ENCODE peak calls at places on chromosome 1, in four cellular contexts. K is kidney, Y is heart right ventricle, X is endothelial cell of umbilical vein. R is an unnamed sample.

GRCh38 chr1:33517596-33518250 is 45.3 kb downstream of the ZSCAN20 start:
- DNase-seq in K (no peak), Y (no peak), X (no peak), R (peak; percentile 11)

GRCh38 chr1:108561731-108562326 is 1.9 kb downstream of the EEIG2 start:
- DNase-seq in K (peak; percentile 83), Y (peak; percentile 23), X (peak; percentile 34), R (peak; percentile 92)

GRCh38 chr1:236066828-236067386 is 2.0 kb upstream of the NID1 start:
- DNase-seq in K (no peak), Y (peak; percentile 73), X (no peak), R (peak; percentile 68)

GRCh38 chr1:43617011-43617410 is 32.9 kb upstream of the KDM4A start:
- DNase-seq in K (peak; percentile 26), Y (no peak), X (no peak), R (no peak)

GRCh38 chr1:21669287-21670058 is at the start of gene RAP1GAP:
- DNase-seq in K (no peak), Y (no peak), X (peak; percentile 29), R (peak; percentile 60)

GRCh38 chr1:151294748-151295462 is 12.8 kb downstream of the ZNF687 start:
- DNase-seq in K (no peak), Y (no peak), X (no peak), R (no peak)

GRCh38 chr1:215767761-215768160 is 200.7 kb downstream of the KCTD3 start:
- DNase-seq in K (no peak), Y (no peak), X (no peak), R (no peak)

GRCh38 chr1:2803931-2804627 is 2.6 kb upstream of the TTC34 start:
- DNase-seq in K (peak; percentile 60), Y (no peak), X (no peak), R (no peak)

GRCh38 chr1:79042117-79042516 is 35.6 kb upstream of the ADGRL4 start:
- DNase-seq in K (no peak), Y (no peak), X (peak; percentile 58), R (no peak)

GRCh38 chr1:237239248-237239647 is 197.3 kb downstream of the RYR2 start:
- DNase-seq in K (no peak), Y (no peak), X (no peak), R (no peak)

GRCh38 chr1:903721-904270 is 19.9 kb upstream of the SAMD11 start:
- DNase-seq in K (peak; percentile 80), Y (no peak), X (no peak), R (peak; percentile 52)

GRCh38 chr1:61042679-61043009 is 39.7 kb upstream of the NFIA start:
- DNase-seq in K (no peak), Y (no peak), X (no peak), R (no peak)

GRCh38 chr1:226202246-226202645 is 15.7 kb upstream of the ACBD3 start:
- DNase-seq in K (no peak), Y (no peak), X (no peak), R (no peak)

GRCh38 chr1:218874313-218874712 is 299.4 kb upstream of the LYPLAL1 start:
- DNase-seq in K (no peak), Y (no peak), X (peak; percentile 90), R (no peak)

GRCh38 chr1:202165942-202166843 is 5.8 kb upstream of the PTPN7 start:
- DNase-seq in K (peak; percentile 64), Y (no peak), X (no peak), R (no peak)

GRCh38 chr1:150960646-150961045 is 14.0 kb downstream of the CERS2 start:
- DNase-seq in K (no peak), Y (no peak), X (no peak), R (no peak)

GRCh38 chr1:159008744-159009188 is 941 bp upstream of the IFI16 start:
- DNase-seq in K (no peak), Y (no peak), X (no peak), R (peak; percentile 45)

DNA sequence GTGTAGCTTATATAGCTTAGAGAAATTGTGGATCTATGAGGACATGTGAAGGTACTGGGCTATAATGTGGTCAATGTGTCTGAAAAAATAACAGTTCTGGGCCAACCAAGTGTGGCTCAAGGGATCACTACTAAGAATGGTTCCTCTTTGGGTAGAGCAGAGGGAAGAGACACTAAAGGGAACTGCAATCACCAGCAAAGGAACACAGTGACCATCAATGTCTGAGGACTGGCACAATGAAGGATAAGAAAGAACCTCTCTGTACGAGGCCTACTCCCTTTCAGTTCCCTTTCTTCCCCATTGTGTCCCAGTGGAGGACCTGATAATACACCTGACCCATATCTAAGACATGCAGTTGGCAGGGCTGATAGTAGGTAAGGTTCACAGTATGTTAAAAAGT is 89.9 kb upstream of the JAK1 start:
- DNase-seq in K (no peak), Y (no peak), X (no peak), R (no peak)
- H3K36me3 ChIP-seq in K (peaks cover 23% of the 10 kb centered on the region), Y (peaks cover 14% of the 10 kb centered on the region), X (no peaks in the 10 kb centered on the region), R (no peaks in the 10 kb centered on the region)

GRCh38 chr1:247102381-247102780 is 1.8 kb downstream of the ZNF669 start:
- DNase-seq in K (no peak), Y (no peak), X (no peak), R (no peak)

GRCh38 chr1:247104965-247105364 is 809 bp upstream of the ZNF669 start:
- DNase-seq in K (no peak), Y (no peak), X (no peak), R (no peak)

GRCh38 chr1:247103777-247104591 is at the start of gene ZNF669:
- DNase-seq in K (peak; percentile 98), Y (peak; percentile 97), X (peak; percentile 95), R (peak; percentile 98)

GRCh38 chr1:247096958-247097357 is 7.2 kb downstream of the ZNF669 start:
- DNase-seq in K (no peak), Y (no peak), X (no peak), R (no peak)

DNA sequence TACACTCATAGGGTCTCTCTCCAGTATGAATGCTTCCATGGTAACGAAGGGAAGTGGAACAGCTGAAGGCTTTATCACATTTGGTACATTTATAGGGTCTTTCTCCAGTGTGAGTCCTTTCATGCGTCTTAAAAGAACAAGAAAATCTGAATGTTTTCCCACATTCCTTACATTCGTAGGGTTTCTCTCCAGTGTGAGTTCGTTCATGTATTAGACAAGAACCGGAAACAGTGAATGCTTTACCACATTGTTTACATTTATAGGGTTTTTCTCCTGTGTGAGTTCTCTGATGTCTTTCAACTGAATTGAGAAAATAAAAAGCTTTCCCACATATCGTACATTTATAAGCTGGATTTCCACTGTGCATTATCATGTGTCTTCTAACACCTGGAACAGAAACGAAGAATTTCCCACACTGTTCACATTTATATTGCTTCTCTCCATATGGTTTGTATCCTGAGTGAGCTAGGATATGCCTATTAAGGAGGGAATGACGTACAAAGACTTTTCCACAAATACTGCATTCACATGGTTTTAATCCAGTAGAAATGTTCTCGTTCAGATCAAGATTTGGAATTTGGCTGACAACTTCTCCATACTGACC is 3.4 kb downstream of the ZNF669 start:
- DNase-seq in K (no peak), Y (no peak), X (no peak), R (no peak)
- H3K9me3 ChIP-seq in K (peaks cover 8% of the 10 kb centered on the region), Y (no peaks in the 10 kb centered on the region), X (peaks cover 13% of the 10 kb centered on the region), R (peaks cover 42% of the 10 kb centered on the region)

GRCh38 chr1:20657024-20657423 is 4.1 kb downstream of the DDOST start:
- DNase-seq in K (no peak), Y (no peak), X (no peak), R (no peak)

GRCh38 chr1:20661235-20662109 is at the start of gene DDOST:
- DNase-seq in K (peak; percentile 99), Y (peak; percentile 96), X (peak; percentile 98), R (peak; percentile 98)

GRCh38 chr1:20662110-20662475 is 924 bp upstream of the DDOST start:
- DNase-seq in K (no peak), Y (no peak), X (no peak), R (no peak)

GRCh38 chr1:20660363-20661234 is 570 bp downstream of the DDOST start:
- DNase-seq in K (no peak), Y (no peak), X (no peak), R (no peak)

DNA sequence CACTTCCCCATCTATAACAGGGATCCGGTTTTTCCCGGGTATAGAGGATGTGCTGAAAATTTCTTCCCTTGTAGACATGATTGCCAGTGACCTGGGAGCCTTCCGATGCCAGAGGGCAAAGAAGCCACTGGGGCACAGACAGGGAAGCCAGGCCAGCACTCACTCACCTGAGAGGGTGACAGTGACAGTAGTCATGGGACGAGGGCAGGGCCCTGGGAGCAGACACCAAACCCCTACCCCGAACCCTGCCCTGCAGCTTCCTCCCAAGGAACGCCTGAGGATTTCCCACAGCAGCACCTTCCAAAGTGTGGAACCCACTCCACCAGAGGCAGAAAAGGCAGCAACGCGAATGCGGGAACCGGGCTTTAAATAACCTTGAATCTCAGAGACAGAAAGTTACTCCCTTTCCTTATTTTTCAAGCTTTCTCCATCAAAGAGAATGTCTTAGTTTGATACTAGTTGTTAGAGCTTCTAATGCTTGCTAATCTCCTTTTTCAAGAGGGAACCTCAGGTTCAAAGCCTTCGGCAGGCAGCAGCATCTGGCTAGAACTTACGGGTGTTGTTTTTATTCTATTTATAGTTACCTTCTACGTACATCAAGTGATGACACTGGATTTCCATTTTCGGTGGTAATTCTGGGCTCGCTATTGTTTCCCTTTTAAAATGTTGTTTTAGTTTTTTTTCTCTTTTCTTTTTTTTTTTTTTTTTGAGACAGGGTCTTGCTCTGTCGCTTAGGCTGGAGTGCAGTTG is 2.8 kb downstream of the DDOST start:
- DNase-seq in K (no peak), Y (no peak), X (no peak), R (no peak)
- H3K36me3 ChIP-seq in K (peaks cover 26% of the 10 kb centered on the region), Y (peaks cover 37% of the 10 kb centered on the region), X (peaks cover 7% of the 10 kb centered on the region), R (peaks cover 1% of the 10 kb centered on the region)

DNA sequence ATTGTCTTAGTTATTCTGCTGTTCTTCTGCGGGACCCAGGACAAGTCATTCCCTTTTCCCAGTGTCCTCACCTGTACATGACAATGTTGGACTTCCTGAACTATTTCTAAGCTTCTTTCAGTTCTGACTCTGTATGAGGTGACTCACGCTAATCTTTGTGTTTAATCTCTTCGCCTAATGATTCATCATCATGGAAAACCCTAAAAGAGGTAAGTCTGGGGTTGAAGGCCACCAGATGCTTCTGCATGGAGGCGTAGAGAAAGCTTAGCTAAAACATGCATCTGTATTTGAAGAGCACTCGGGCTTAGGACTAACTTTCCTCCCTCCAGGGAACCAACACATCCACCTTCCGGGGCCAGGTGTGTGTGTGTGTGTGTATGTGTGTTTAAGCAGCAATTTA is 7.4 kb downstream of the SPRR5 start:
- DNase-seq in K (no peak), Y (no peak), X (no peak), R (no peak)
- H3K9me3 ChIP-seq in K (no peaks in the 10 kb centered on the region), Y (no peaks in the 10 kb centered on the region), X (no peaks in the 10 kb centered on the region), R (no peaks in the 10 kb centered on the region)